ENCODE peak calls at places on chromosomes 11 and 22, in ten cellular contexts. One of them, this sample, is unnamed. For H3K4me1, the result is how much of the 10 kb centered on the place peaks cover.

GRCh38 chr11:108732395-108732794 is 67.5 kb downstream of the DDX10 start:
- DNase-seq in breast epithelium: no peak
- DNase-seq in mammary epithelial cell: no peak
- DNase-seq in body of pancreas: peak
- DNase-seq in pancreas: peak
- DNase-seq in colonic mucosa: no peak
- DNase-seq in IMR-90: no peak
- DNase-seq in cardiac muscle cell: no peak
- DNase-seq in astrocyte: no peak
- DNase-seq in PC-3: no peak
- DNase-seq in this sample: no peak

GRCh38 chr22:42654696-42655095 is 5.5 kb upstream of the CYB5R3 start:
- DNase-seq in breast epithelium: no peak
- DNase-seq in mammary epithelial cell: no peak
- DNase-seq in body of pancreas: no peak
- DNase-seq in pancreas: no peak
- DNase-seq in colonic mucosa: no peak
- DNase-seq in IMR-90: no peak
- DNase-seq in cardiac muscle cell: no peak
- DNase-seq in astrocyte: no peak
- DNase-seq in PC-3: no peak
- DNase-seq in this sample: no peak

GRCh38 chr11:61369372-61370348 is 7.5 kb downstream of the TMEM138 start:
- DNase-seq in breast epithelium: no peak
- DNase-seq in mammary epithelial cell: peak
- DNase-seq in body of pancreas: peak
- DNase-seq in pancreas: no peak
- DNase-seq in colonic mucosa: no peak
- DNase-seq in IMR-90: peak
- DNase-seq in cardiac muscle cell: peak
- DNase-seq in astrocyte: peak
- DNase-seq in PC-3: no peak
- DNase-seq in this sample: no peak

GRCh38 chr11:112113539-112114457 is 27.1 kb downstream of the SDHD start:
- DNase-seq in breast epithelium: no peak
- DNase-seq in mammary epithelial cell: peak
- DNase-seq in body of pancreas: no peak
- DNase-seq in pancreas: no peak
- DNase-seq in colonic mucosa: no peak
- DNase-seq in IMR-90: peak
- DNase-seq in cardiac muscle cell: peak
- DNase-seq in astrocyte: peak
- DNase-seq in PC-3: peak
- DNase-seq in this sample: no peak

GRCh38 chr11:78190374-78190773 is 1.7 kb downstream of the USP35 start:
- DNase-seq in breast epithelium: peak
- DNase-seq in mammary epithelial cell: no peak
- DNase-seq in body of pancreas: no peak
- DNase-seq in pancreas: no peak
- DNase-seq in colonic mucosa: no peak
- DNase-seq in IMR-90: no peak
- DNase-seq in cardiac muscle cell: no peak
- DNase-seq in astrocyte: no peak
- DNase-seq in PC-3: no peak
- DNase-seq in this sample: no peak

GRCh38 chr11:506238-506949 is 648 bp downstream of the RNH1 start:
- DNase-seq in breast epithelium: peak
- DNase-seq in mammary epithelial cell: peak
- DNase-seq in body of pancreas: peak
- DNase-seq in pancreas: peak
- DNase-seq in colonic mucosa: peak
- DNase-seq in IMR-90: peak
- DNase-seq in cardiac muscle cell: peak
- DNase-seq in astrocyte: peak
- DNase-seq in PC-3: peak
- DNase-seq in this sample: peak

GRCh38 chr11:62012451-62013265 is 45.2 kb upstream of the FTH1 start:
- DNase-seq in breast epithelium: peak
- DNase-seq in mammary epithelial cell: peak
- DNase-seq in body of pancreas: no peak
- DNase-seq in pancreas: no peak
- DNase-seq in colonic mucosa: no peak
- DNase-seq in IMR-90: peak
- DNase-seq in cardiac muscle cell: peak
- DNase-seq in astrocyte: peak
- DNase-seq in PC-3: peak
- DNase-seq in this sample: no peak

GRCh38 chr11:23555085-23555484 is 694.8 kb upstream of the CCDC179 start:
- DNase-seq in breast epithelium: no peak
- DNase-seq in mammary epithelial cell: no peak
- DNase-seq in body of pancreas: no peak
- DNase-seq in pancreas: no peak
- DNase-seq in colonic mucosa: no peak
- DNase-seq in IMR-90: peak
- DNase-seq in cardiac muscle cell: peak
- DNase-seq in astrocyte: peak
- DNase-seq in PC-3: peak
- DNase-seq in this sample: no peak

GRCh38 chr11:112195906-112196305 is 20.6 kb downstream of the BCO2 start:
- DNase-seq in breast epithelium: no peak
- DNase-seq in mammary epithelial cell: peak
- DNase-seq in body of pancreas: no peak
- DNase-seq in pancreas: no peak
- DNase-seq in colonic mucosa: no peak
- DNase-seq in IMR-90: no peak
- DNase-seq in cardiac muscle cell: peak
- DNase-seq in astrocyte: peak
- DNase-seq in PC-3: peak
- DNase-seq in this sample: no peak

GRCh38 chr22:50298937-50299656 is 8.3 kb downstream of the PLXNB2 start:
- DNase-seq in breast epithelium: no peak
- DNase-seq in mammary epithelial cell: no peak
- DNase-seq in body of pancreas: no peak
- DNase-seq in pancreas: no peak
- DNase-seq in colonic mucosa: no peak
- DNase-seq in IMR-90: peak
- DNase-seq in cardiac muscle cell: no peak
- DNase-seq in astrocyte: no peak
- DNase-seq in PC-3: no peak
- DNase-seq in this sample: no peak
- H3K4me1 ChIP-seq in breast epithelium: half or more
- H3K4me1 ChIP-seq in mammary epithelial cell: half or more
- H3K4me1 ChIP-seq in body of pancreas: half or more
- H3K4me1 ChIP-seq in pancreas: under half
- H3K4me1 ChIP-seq in colonic mucosa: half or more
- H3K4me1 ChIP-seq in IMR-90: half or more
- H3K4me1 ChIP-seq in cardiac muscle cell: under half
- H3K4me1 ChIP-seq in astrocyte: under half
- H3K4me1 ChIP-seq in PC-3: under half
- H3K4me1 ChIP-seq in this sample: under half

DNA sequence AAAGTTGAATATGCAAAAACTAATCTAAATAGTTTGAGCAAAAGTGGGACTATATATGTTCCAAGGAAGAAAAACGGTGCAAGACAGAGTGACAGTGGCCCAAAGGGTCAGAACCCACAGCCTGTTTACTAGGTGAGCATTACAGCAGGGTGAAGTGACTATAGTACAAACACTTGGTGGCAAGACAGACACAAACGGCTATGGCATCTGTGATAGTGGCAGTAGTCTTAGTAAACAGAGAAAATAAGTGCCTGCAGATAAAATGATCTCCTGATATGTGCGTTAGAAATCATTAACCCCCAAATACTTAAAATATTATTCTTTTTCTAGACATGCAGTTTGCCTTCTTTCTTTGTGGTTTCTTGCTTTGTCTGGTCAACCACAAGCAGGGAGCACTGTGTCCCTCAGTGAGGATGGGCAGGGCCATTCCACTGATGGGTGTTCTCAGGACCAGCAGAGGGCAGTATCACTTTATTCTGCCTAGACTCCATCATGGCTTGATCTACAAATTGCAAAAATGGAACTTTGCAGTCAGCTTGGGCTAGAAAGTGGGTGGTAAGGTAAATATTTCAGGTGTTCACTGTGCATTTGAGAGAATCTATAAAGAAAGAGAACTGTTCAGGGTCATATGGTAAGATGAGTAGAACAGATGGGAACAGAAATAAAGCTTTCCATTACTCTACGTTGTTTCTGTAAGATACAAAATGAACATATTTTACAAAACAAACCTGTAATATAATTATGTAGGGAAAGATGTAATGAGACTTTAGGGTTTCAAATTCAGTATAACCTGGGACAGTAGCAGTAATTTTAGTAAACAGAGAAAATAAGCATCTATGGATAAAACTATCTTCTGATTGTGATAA is 198.2 kb downstream of the SWAP70 start:
- DNase-seq in breast epithelium: no peak
- DNase-seq in mammary epithelial cell: peak
- DNase-seq in body of pancreas: peak
- DNase-seq in pancreas: peak
- DNase-seq in colonic mucosa: peak
- DNase-seq in IMR-90: peak
- DNase-seq in cardiac muscle cell: peak
- DNase-seq in astrocyte: peak
- DNase-seq in PC-3: peak
- DNase-seq in this sample: no peak
- TF ChIP-seq CTCF in breast epithelium: peak
- TF ChIP-seq CTCF in mammary epithelial cell: peak
- TF ChIP-seq CTCF in body of pancreas: peak
- TF ChIP-seq CTCF in pancreas: peak
- TF ChIP-seq CTCF in colonic mucosa: peak
- TF ChIP-seq CTCF in IMR-90: peak
- TF ChIP-seq CTCF in cardiac muscle cell: peak
- TF ChIP-seq CTCF in astrocyte: peak
- TF ChIP-seq CTCF in PC-3: peak
- TF ChIP-seq CTCF in this sample: peak

GRCh38 chr22:36445158-36445668 is 36.2 kb downstream of the TXN2 start:
- DNase-seq in breast epithelium: no peak
- DNase-seq in mammary epithelial cell: no peak
- DNase-seq in body of pancreas: no peak
- DNase-seq in pancreas: no peak
- DNase-seq in colonic mucosa: no peak
- DNase-seq in IMR-90: peak
- DNase-seq in cardiac muscle cell: peak
- DNase-seq in astrocyte: peak
- DNase-seq in PC-3: no peak
- DNase-seq in this sample: no peak

GRCh38 chr22:36449776-36450175 is 31.7 kb downstream of the TXN2 start:
- DNase-seq in breast epithelium: no peak
- DNase-seq in mammary epithelial cell: no peak
- DNase-seq in body of pancreas: peak
- DNase-seq in pancreas: peak
- DNase-seq in colonic mucosa: no peak
- DNase-seq in IMR-90: no peak
- DNase-seq in cardiac muscle cell: no peak
- DNase-seq in astrocyte: no peak
- DNase-seq in PC-3: no peak
- DNase-seq in this sample: no peak

GRCh38 chr22:36443198-36443770 is 38.2 kb downstream of the TXN2 start:
- DNase-seq in breast epithelium: no peak
- DNase-seq in mammary epithelial cell: no peak
- DNase-seq in body of pancreas: no peak
- DNase-seq in pancreas: no peak
- DNase-seq in colonic mucosa: no peak
- DNase-seq in IMR-90: no peak
- DNase-seq in cardiac muscle cell: no peak
- DNase-seq in astrocyte: peak
- DNase-seq in PC-3: no peak
- DNase-seq in this sample: no peak

GRCh38 chr22:36442506-36443197 is 38.8 kb downstream of the TXN2 start:
- DNase-seq in breast epithelium: no peak
- DNase-seq in mammary epithelial cell: no peak
- DNase-seq in body of pancreas: no peak
- DNase-seq in pancreas: no peak
- DNase-seq in colonic mucosa: peak
- DNase-seq in IMR-90: no peak
- DNase-seq in cardiac muscle cell: no peak
- DNase-seq in astrocyte: no peak
- DNase-seq in PC-3: no peak
- DNase-seq in this sample: no peak

DNA sequence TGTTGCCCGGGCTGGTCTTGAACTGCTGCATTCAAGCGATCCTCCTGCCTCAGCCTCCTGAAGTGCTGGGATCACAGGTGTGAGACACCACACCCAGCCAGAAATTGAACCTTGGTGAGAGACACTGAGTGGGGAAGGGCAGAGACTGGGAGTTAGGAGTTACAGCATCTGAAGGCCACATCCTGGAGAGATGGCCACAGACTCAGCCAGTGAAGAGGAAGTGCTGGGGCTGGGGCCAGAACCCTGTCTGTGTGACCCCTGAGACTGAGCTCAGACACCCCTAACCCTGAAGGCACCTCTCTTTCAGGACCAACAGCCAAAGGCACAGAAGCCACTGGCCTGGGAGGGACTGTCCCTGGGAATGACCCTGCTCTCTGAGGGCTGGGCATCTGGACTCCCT is 33.8 kb downstream of the TXN2 start:
- DNase-seq in breast epithelium: no peak
- DNase-seq in mammary epithelial cell: no peak
- DNase-seq in body of pancreas: no peak
- DNase-seq in pancreas: no peak
- DNase-seq in colonic mucosa: no peak
- DNase-seq in IMR-90: no peak
- DNase-seq in cardiac muscle cell: no peak
- DNase-seq in astrocyte: no peak
- DNase-seq in PC-3: no peak
- DNase-seq in this sample: no peak
- H3K4me1 ChIP-seq in breast epithelium: under half
- H3K4me1 ChIP-seq in mammary epithelial cell: under half
- H3K4me1 ChIP-seq in body of pancreas: under half
- H3K4me1 ChIP-seq in pancreas: under half
- H3K4me1 ChIP-seq in colonic mucosa: under half
- H3K4me1 ChIP-seq in IMR-90: under half
- H3K4me1 ChIP-seq in cardiac muscle cell: under half
- H3K4me1 ChIP-seq in astrocyte: under half
- H3K4me1 ChIP-seq in PC-3: under half
- H3K4me1 ChIP-seq in this sample: under half

DNA sequence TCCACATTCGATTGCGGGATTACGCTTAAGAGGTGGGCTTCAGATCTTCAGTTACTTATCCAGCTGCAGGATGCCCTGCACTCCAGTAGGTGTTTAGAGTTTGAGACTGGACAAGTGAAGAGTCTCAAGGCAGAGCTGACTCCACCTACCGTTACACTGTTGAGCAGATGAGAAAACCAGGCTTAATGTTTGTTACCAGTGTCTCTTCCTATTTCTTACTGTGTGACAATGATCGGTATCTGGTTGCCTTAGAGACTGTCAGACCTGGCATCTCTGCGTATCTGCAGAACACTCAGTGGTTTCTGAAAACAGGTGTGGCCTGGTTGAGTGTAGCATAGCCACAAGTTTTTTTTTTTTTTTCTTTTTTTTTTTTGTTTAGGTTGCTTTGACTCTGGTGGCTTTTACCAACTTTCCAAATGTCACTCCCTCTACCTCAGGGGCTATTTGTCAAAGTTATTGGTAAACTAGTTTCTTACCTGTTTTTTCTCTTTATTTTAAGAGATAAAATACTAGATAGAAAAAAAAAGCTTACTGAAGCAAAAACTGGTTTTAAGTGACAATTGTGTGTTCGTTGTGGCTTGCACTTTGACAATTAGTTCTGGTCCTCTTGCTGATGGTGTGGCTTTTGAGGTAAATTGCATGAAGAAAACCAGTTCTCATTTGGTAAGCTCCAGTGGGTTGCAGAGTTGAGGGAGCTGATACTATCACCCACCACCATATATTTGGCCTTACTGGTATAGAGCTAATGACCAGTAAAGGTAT is 284.8 kb downstream of the ETS1 start:
- DNase-seq in breast epithelium: no peak
- DNase-seq in mammary epithelial cell: peak
- DNase-seq in body of pancreas: no peak
- DNase-seq in pancreas: no peak
- DNase-seq in colonic mucosa: no peak
- DNase-seq in IMR-90: no peak
- DNase-seq in cardiac muscle cell: no peak
- DNase-seq in astrocyte: no peak
- DNase-seq in PC-3: no peak
- DNase-seq in this sample: no peak
- TF ChIP-seq CTCF in breast epithelium: no peak
- TF ChIP-seq CTCF in mammary epithelial cell: no peak
- TF ChIP-seq CTCF in body of pancreas: no peak
- TF ChIP-seq CTCF in pancreas: no peak
- TF ChIP-seq CTCF in colonic mucosa: no peak
- TF ChIP-seq CTCF in IMR-90: no peak
- TF ChIP-seq CTCF in cardiac muscle cell: no peak
- TF ChIP-seq CTCF in astrocyte: no peak
- TF ChIP-seq CTCF in PC-3: no peak
- TF ChIP-seq CTCF in this sample: no peak

This sample was measured in ascending aorta.